ENCODE peak calls at places on chromosome 3, in eight cellular contexts. J, C, A, E, Z, Q, S and F are unnamed samples.

GRCh38 chr3:179852117-179852886 is 184.4 kb downstream of the PEX5L start:
- DNase-seq in J (peak; percentile 5), C (peak; percentile 65), A (no peak), E (no peak), Z (no peak), Q (peak; percentile 80), S (no peak), F (peak; percentile 41)

GRCh38 chr3:165753560-165753959 is 83.7 kb downstream of the BCHE start:
- DNase-seq in J (no peak), C (no peak), A (no peak), E (no peak), Z (no peak), Q (peak; percentile 55), S (no peak), F (peak; percentile 62)

GRCh38 chr3:37458162-37458895 is 283.9 kb upstream of the LRRFIP2 start:
- DNase-seq in J (no peak), C (no peak), A (no peak), E (no peak), Z (no peak), Q (no peak), S (no peak), F (no peak)

GRCh38 chr3:190339130-190339529 is 16.9 kb upstream of the CLDN1 start:
- DNase-seq in J (peak; percentile 46), C (peak; percentile 65), A (no peak), E (no peak), Z (no peak), Q (peak; percentile 63), S (no peak), F (peak; percentile 70)

GRCh38 chr3:116614795-116615362 is 94.7 kb upstream of the TUSC7 start:
- DNase-seq in J (peak; percentile 12), C (no peak), A (no peak), E (no peak), Z (no peak), Q (peak; percentile 5), S (peak; percentile 13), F (peak; percentile 0)

GRCh38 chr3:49534581-49535495 is 19.4 kb upstream of the BSN start:
- DNase-seq in J (no peak), C (no peak), A (peak; percentile 62), E (peak; percentile 43), Z (no peak), Q (peak; percentile 39), S (peak; percentile 75), F (no peak)

GRCh38 chr3:193391902-193392301 is 13.3 kb upstream of the ATP13A5 start:
- DNase-seq in J (no peak), C (peak; percentile 20), A (no peak), E (no peak), Z (no peak), Q (peak; percentile 89), S (no peak), F (no peak)

GRCh38 chr3:155131104-155131503 is 51.0 kb downstream of the MME start:
- DNase-seq in J (peak; percentile 27), C (peak; percentile 27), A (no peak), E (no peak), Z (no peak), Q (peak; percentile 50), S (no peak), F (peak; percentile 71)

GRCh38 chr3:20798666-20799065 is 612.7 kb upstream of the SGO1 start:
- DNase-seq in J (no peak), C (peak; percentile 11), A (no peak), E (no peak), Z (no peak), Q (peak; percentile 4), S (no peak), F (no peak)

GRCh38 chr3:160830792-160831191 is 74.8 kb downstream of the PPM1L start:
- DNase-seq in J (no peak), C (no peak), A (peak; percentile 4), E (no peak), Z (no peak), Q (no peak), S (no peak), F (no peak)

GRCh38 chr3:157204431-157204830 is 44.5 kb upstream of the CCNL1 start:
- DNase-seq in J (peak; percentile 74), C (peak; percentile 47), A (no peak), E (no peak), Z (no peak), Q (peak; percentile 24), S (no peak), F (peak; percentile 80)

GRCh38 chr3:136250862-136251460 is 821 bp downstream of the PCCB start:
- DNase-seq in J (peak; percentile 57), C (peak; percentile 61), A (peak; percentile 13), E (peak; percentile 65), Z (peak; percentile 24), Q (peak; percentile 64), S (peak; percentile 63), F (peak; percentile 55)

GRCh38 chr3:190101320-190102117 is 19.2 kb downstream of the P3H2 start:
- DNase-seq in J (peak; percentile 73), C (peak; percentile 46), A (no peak), E (no peak), Z (no peak), Q (peak; percentile 89), S (no peak), F (peak; percentile 65)

GRCh38 chr3:152909180-152909883 is 74.4 kb downstream of the P2RY1 start:
- DNase-seq in J (peak; percentile 25), C (no peak), A (no peak), E (no peak), Z (no peak), Q (peak; percentile 43), S (no peak), F (peak; percentile 82)

GRCh38 chr3:138890555-138891187 is 55.9 kb upstream of the PIK3CB start:
- DNase-seq in J (no peak), C (no peak), A (no peak), E (no peak), Z (no peak), Q (no peak), S (no peak), F (no peak)

GRCh38 chr3:44120721-44121582 is 120.7 kb upstream of the TOPAZ1 start:
- DNase-seq in J (peak; percentile 16), C (peak; percentile 13), A (no peak), E (no peak), Z (no peak), Q (no peak), S (no peak), F (peak; percentile 27)

GRCh38 chr3:160904691-160905090 is 148.7 kb downstream of the PPM1L start:
- DNase-seq in J (no peak), C (no peak), A (no peak), E (no peak), Z (no peak), Q (no peak), S (no peak), F (no peak)

GRCh38 chr3:164375995-164376394 is 702.3 kb downstream of the SI start:
- DNase-seq in J (no peak), C (no peak), A (no peak), E (no peak), Z (no peak), Q (no peak), S (no peak), F (no peak)

GRCh38 chr3:184289426-184289938 is 9.6 kb upstream of the PSMD2 start:
- DNase-seq in J (peak; percentile 39), C (peak; percentile 65), A (peak; percentile 69), E (peak; percentile 59), Z (peak; percentile 65), Q (peak; percentile 19), S (peak; percentile 83), F (peak; percentile 64)

GRCh38 chr3:16482770-16483531 is 30.5 kb downstream of the RFTN1 start:
- DNase-seq in J (no peak), C (no peak), A (peak; percentile 11), E (no peak), Z (peak; percentile 25), Q (no peak), S (no peak), F (no peak)

GRCh38 chr3:139534444-139534812 is 5.1 kb downstream of the RBP1 start:
- DNase-seq in J (peak; percentile 69), C (peak; percentile 46), A (no peak), E (peak; percentile 37), Z (no peak), Q (peak; percentile 95), S (no peak), F (peak; percentile 70)

GRCh38 chr3:93981649-93982048 is 1.7 kb downstream of the ARL13B start:
- DNase-seq in J (no peak), C (no peak), A (no peak), E (no peak), Z (no peak), Q (no peak), S (no peak), F (no peak)

GRCh38 chr3:115709135-115709534 is 85.8 kb downstream of the GAP43 start:
- DNase-seq in J (no peak), C (no peak), A (no peak), E (no peak), Z (no peak), Q (no peak), S (peak; percentile 19), F (no peak)

GRCh38 chr3:186180151-186180550 is 71.3 kb upstream of the ETV5 start:
- DNase-seq in J (no peak), C (no peak), A (no peak), E (no peak), Z (no peak), Q (no peak), S (no peak), F (no peak)

GRCh38 chr3:15241341-15241740 is 35.3 kb downstream of the CAPN7 start:
- DNase-seq in J (peak; percentile 6), C (peak; percentile 20), A (peak; percentile 17), E (no peak), Z (peak; percentile 40), Q (peak; percentile 10), S (no peak), F (peak; percentile 9)

GRCh38 chr3:116835658-116836057 is 126.1 kb downstream of the TUSC7 start:
- DNase-seq in J (no peak), C (peak; percentile 11), A (no peak), E (no peak), Z (no peak), Q (peak; percentile 1), S (no peak), F (no peak)

GRCh38 chr3:36257117-36257516 is 123.2 kb upstream of the STAC start:
- DNase-seq in J (no peak), C (no peak), A (no peak), E (no peak), Z (no peak), Q (no peak), S (no peak), F (no peak)

GRCh38 chr3:137778941-137779340 is 14.8 kb downstream of the SOX14 start:
- DNase-seq in J (no peak), C (no peak), A (no peak), E (no peak), Z (no peak), Q (no peak), S (no peak), F (no peak)

GRCh38 chr3:156303316-156303715 is 182.9 kb downstream of the KCNAB1 start:
- DNase-seq in J (no peak), C (no peak), A (no peak), E (no peak), Z (no peak), Q (no peak), S (no peak), F (no peak)

GRCh38 chr3:129615751-129616281 is 9.3 kb upstream of the PLXND1 start:
- DNase-seq in J (no peak), C (no peak), A (no peak), E (no peak), Z (no peak), Q (no peak), S (no peak), F (no peak)

GRCh38 chr3:48268381-48268935 is 27.6 kb downstream of the ZNF589 start:
- DNase-seq in J (no peak), C (no peak), A (no peak), E (peak; percentile 62), Z (peak; percentile 79), Q (peak; percentile 22), S (no peak), F (no peak)

GRCh38 chr3:142315083-142315482 is 89.7 kb upstream of the GK5 start:
- DNase-seq in J (peak; percentile 78), C (peak; percentile 88), A (no peak), E (no peak), Z (no peak), Q (peak; percentile 78), S (no peak), F (peak; percentile 86)

GRCh38 chr3:159821148-159821547 is 167.5 kb upstream of the IL12A start:
- DNase-seq in J (no peak), C (no peak), A (no peak), E (no peak), Z (no peak), Q (peak; percentile 98), S (no peak), F (no peak)

GRCh38 chr3:14143271-14143605 is 18.4 kb downstream of the TMEM43 start:
- DNase-seq in J (peak; percentile 81), C (peak; percentile 61), A (no peak), E (no peak), Z (no peak), Q (peak; percentile 66), S (no peak), F (peak; percentile 66)